ENCODE peak calls at places on chromosomes 7 and 10, in five cellular contexts. C is cardiac muscle cell; R is nephron progenitor cell; Q is stimulated activated CD4-positive, alpha-beta T cell treated with anti-CD3 and anti-CD28 coated beads, Interleukin-1b, Interleukin-23, amount 100 ng/mL, for 1 hour; U is epithelial cell of esophagus. W is an unnamed sample.

GRCh38 chr7:114539575-114539974 is 125.0 kb downstream of the FOXP2 start:
- DNase-seq in C (peak), U (peak), R (no peak), Q (no peak), W (peak)

GRCh38 chr10:102540023-102540422 is 36.3 kb downstream of the SUFU start:
- DNase-seq in C (no peak), Q (no peak), R (no peak), U (peak), W (peak)

GRCh38 chr7:90455163-90456030 is 14.0 kb upstream of the PTTG1IP2 start:
- DNase-seq in C (peak), U (peak), R (peak), Q (no peak), W (peak)

GRCh38 chr7:77783111-77783510 is 15.1 kb downstream of the TMEM60 start:
- DNase-seq in R (no peak), U (no peak), Q (no peak), C (no peak), W (no peak)

GRCh38 chr7:64884085-64884912 is 18.8 kb upstream of the ZNF273 start:
- DNase-seq in C (no peak), U (no peak), R (no peak), Q (no peak), W (no peak)

GRCh38 chr7:21617513-21617912 is 74.7 kb downstream of the DNAH11 start:
- DNase-seq in U (no peak), Q (no peak), R (no peak), C (no peak), W (no peak)

GRCh38 chr10:17227367-17228080 is 517 bp upstream of the VIM start:
- DNase-seq in Q (no peak), C (peak), U (no peak), R (no peak), W (peak)

GRCh38 chr10:99539820-99540219 is 7.1 kb downstream of the NKX2-3 start:
- DNase-seq in U (no peak), Q (no peak), R (no peak), C (no peak), W (no peak)

GRCh38 chr7:23700058-23700457 is 10.0 kb upstream of the STK31 start:
- DNase-seq in U (no peak), C (no peak), R (no peak), Q (no peak), W (no peak)

GRCh38 chr10:79022565-79023488 is 45.9 kb upstream of the ZMIZ1 start:
- DNase-seq in U (no peak), R (peak), Q (no peak), C (peak), W (peak)